ENCODE peak calls at places on chromosomes 4 and X, in four cellular contexts. M is WTC11, N is HepG2, C is K562. O is an unnamed sample.

GRCh38 chrX:118066867-118067515 is 49.6 kb downstream of the KLHL13 start:
- DNase-seq in N (no peak), M (no peak), C (no peak), O (no peak)

GRCh38 chrX:103254171-103254824 is 657 bp downstream of the TCEAL8 start:
- DNase-seq in C (peak), M (peak), N (peak), O (no peak)

GRCh38 chr4:98642991-98643426 is 15.4 kb downstream of the TSPAN5 start:
- DNase-seq in C (no peak), M (no peak), N (peak), O (peak)

GRCh38 chr4:149961876-149962597 is 116.2 kb upstream of the DCLK2 start:
- DNase-seq in N (no peak), C (no peak), M (no peak), O (no peak)

GRCh38 chr4:1532549-1533395 is 126.5 kb upstream of the NKX1-1 start:
- DNase-seq in M (no peak), C (no peak), N (no peak), O (no peak)

GRCh38 chr4:68724922-68725321 is 54.5 kb upstream of the UGT2B15 start:
- DNase-seq in M (no peak), C (no peak), N (no peak), O (no peak)

GRCh38 chr4:151801547-151802516 is 41.0 kb upstream of the GATB start:
- DNase-seq in N (peak), M (peak), C (peak), O (peak)

GRCh38 chr4:79049840-79050520 is 110.7 kb upstream of the PAQR3 start:
- DNase-seq in C (no peak), M (no peak), N (no peak), O (no peak)

GRCh38 chr4:100849319-100849718 is 331.5 kb upstream of the EMCN start:
- DNase-seq in C (no peak), N (no peak), M (no peak), O (no peak)

GRCh38 chr4:42750091-42750490 is 93.2 kb upstream of the ATP8A1 start:
- DNase-seq in N (no peak), C (no peak), M (no peak), O (no peak)

GRCh38 chr4:174578366-174578765 is 56.1 kb upstream of the HPGD start:
- DNase-seq in C (no peak), M (no peak), N (no peak), O (no peak)

GRCh38 chrX:132488092-132488749 is 617 bp downstream of the MBNL3 start:
- DNase-seq in M (no peak), C (no peak), N (no peak), O (no peak)

GRCh38 chrX:136196691-136197155 is 49.4 kb downstream of the FHL1 start:
- DNase-seq in C (no peak), M (no peak), N (no peak), O (no peak)

GRCh38 chrX:78314561-78314960 is 12.8 kb downstream of the CYSLTR1 start:
- DNase-seq in C (no peak), N (no peak), M (no peak), O (no peak)

GRCh38 chr4:118823471-118823870 is 12.5 kb downstream of the SEC24D start:
- DNase-seq in M (no peak), C (no peak), N (no peak), O (no peak)

GRCh38 chr4:8762951-8763735 is 108.5 kb downstream of the HMX1 start:
- DNase-seq in N (no peak), C (no peak), M (peak), O (no peak)

GRCh38 chrX:95764972-95765451 is 919.6 kb upstream of the DIAPH2 start:
- DNase-seq in M (no peak), C (no peak), N (peak), O (peak)

DNA sequence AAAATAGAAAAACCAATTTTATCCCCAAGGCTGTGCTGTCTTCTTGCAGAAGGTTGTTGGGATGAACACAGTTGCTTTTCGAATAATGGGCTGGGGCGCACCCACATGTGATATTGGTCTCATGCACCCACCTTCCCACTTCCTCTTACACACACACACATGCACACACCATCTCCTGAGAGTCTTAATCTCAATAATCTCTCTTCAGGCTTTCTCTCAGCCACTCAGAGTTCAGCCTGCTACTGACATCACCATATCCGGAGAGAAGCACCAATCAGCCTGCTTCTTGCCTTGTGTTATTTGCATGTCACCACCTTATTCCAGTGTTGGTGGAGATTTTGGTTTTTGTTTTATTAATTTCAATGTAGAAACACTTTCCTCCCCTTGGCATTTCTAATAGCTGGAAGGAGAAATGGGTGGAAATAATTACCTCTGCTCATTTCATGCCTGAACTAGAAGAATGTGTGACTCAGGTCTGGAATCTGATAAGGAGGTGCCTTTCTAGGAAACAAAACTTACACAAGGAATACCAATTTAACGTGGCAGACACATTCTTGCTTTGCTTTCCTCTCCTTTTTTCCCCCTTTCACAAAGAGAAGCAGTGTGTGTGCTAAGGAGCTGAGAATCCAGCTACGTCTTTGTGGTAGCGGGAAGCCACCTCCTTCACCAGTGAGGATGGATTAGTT is 400.2 kb downstream of the MID1IP1 start:
- DNase-seq in C (peak), N (no peak), M (no peak), O (no peak)
- TF ChIP-seq HMGXB4 in C (no peak), N (no peak), M (no peak), O (no peak)

DNA sequence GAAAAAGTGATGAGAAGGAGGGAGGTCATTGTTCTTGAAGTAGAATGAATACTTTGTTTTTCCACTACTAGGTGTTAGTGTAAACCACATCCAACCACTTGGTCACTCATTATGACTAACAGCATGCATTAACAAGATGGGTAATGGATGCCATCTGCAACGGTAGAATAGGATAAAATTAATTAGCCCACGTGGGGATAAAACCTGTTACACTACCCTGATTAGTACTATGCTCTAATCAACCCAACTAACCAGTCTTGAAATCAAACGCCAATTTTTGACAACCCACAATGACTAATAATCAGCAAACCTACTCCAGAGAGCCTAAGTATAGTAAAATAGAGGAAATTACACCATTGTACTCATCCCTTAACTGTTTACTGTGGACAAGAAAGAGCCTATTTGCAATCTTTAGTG is 93.4 kb upstream of the MCF2 start:
- DNase-seq in N (no peak), M (no peak), C (no peak), O (no peak)
- TF ChIP-seq HMGXB4 in N (no peak), M (no peak), C (no peak), O (no peak)

DNA sequence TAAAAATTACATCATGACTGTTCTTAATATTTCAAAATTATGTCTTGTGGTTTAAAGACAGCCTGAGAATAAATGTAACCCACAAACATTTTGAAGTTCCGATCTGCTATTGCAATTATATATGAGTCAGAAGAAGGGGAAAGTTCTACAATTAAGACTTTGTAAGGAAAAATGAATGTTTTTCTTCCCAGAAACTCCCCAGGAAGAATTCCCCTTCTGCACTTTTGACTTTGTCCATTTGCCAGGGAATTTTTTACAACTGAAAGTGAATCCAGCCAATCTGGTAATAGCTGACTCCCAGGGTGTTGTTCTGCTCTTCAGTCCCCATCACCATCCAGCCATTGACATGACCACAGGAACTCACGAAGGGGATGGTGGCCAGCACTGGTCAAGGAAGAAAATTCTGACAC is 61.6 kb upstream of the NOCT start:
- DNase-seq in N (no peak), C (no peak), M (no peak), O (no peak)
- TF ChIP-seq HMGXB4 in N (no peak), C (no peak), M (no peak), O (no peak)

DNA sequence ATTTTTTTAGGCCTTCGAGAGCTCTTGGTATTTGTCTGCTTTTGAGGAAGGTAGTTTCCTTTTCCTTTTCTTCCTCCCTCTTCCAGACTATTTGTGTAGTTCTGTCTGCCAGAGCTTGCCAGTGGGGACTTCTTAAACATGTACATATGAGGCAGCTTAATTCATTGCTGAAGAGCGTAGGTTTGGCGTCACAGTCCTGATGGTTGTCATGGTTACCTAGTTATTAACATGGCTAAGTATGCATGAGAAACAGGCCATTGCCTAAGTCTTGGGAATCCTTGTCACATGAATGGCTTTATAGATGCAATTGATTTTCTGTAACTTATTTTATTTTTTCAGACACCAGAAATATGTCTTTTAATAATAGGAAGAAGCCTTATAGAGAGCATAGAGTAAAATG is 48.5 kb upstream of the ARMCX2 start:
- DNase-seq in M (no peak), C (no peak), N (no peak), O (no peak)
- TF ChIP-seq HMGXB4 in M (no peak), C (no peak), N (no peak), O (no peak)

DNA sequence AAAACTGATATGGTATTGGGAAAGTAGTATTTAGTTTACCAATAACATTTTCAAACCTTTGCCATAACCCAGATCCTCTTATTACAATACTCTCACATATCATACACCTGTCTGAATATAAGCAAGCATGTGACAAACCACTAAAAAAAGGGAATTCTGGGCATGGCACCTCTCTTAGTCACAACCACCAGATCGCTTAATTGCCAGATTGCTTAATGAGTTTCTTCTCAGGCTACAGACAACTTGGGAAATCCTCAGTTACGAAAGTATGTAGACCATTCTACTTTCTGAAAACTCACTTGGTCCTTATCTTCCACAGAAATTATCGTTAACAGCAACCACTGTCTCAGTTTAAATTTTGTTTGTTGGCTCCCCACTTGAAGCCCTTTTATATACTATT is 2.1 kb downstream of the NAF1 start:
- DNase-seq in C (no peak), M (no peak), N (no peak), O (no peak)
- TF ChIP-seq HMGXB4 in C (no peak), M (no peak), N (no peak), O (no peak)

GRCh38 chr4:17356926-17357325 is 155.0 kb downstream of the QDPR start:
- DNase-seq in M (no peak), C (no peak), N (no peak), O (no peak)
- TF ChIP-seq HMGXB4 in M (no peak), C (no peak), N (no peak), O (no peak)

GRCh38 chrX:153926863-153927685 is 1.0 kb upstream of the ARHGAP4 start:
- DNase-seq in N (peak), C (peak), M (no peak), O (no peak)

GRCh38 chrX:153927686-153927935 is 1.5 kb upstream of the ARHGAP4 start:
- DNase-seq in M (no peak), N (no peak), C (no peak), O (peak)

GRCh38 chrX:153926594-153926862 is 464 bp upstream of the ARHGAP4 start:
- DNase-seq in N (no peak), C (no peak), M (peak), O (no peak)

GRCh38 chrX:153925387-153925738 is 701 bp downstream of the ARHGAP4 start:
- DNase-seq in C (no peak), M (no peak), N (no peak), O (no peak)

GRCh38 chrX:153925739-153926593 is at the start of gene ARHGAP4:
- DNase-seq in M (peak), C (peak), N (no peak), O (no peak)
- TF ChIP-seq HMGXB4 in M (no peak), C (no peak), N (no peak), O (no peak)

GRCh38 chrX:16552546-16552945 is 97.4 kb upstream of the S100G start:
- DNase-seq in M (no peak), C (no peak), N (no peak), O (no peak)
- TF ChIP-seq HMGXB4 in M (no peak), C (no peak), N (no peak), O (no peak)

DNA sequence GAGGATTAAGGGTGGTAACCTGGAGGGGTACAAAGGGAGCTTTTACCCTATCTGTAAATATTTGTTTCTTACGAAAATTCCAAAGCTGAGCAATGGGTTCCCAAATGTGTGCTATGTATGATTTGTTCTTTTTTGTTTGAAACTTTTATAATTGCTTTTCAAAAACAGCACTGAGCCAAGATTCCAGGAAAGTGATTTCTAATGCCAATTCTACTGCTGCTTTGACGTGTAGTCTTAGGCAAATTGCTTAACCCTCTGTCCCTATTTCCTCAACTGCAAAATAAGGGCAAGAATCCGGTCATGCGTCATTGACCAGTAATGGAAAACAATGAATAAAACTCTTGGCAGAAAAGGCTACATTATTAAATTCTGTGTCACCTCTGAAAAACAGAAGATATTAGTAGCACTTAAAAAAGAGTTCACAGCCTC is 454.7 kb downstream of the IL15 start:
- DNase-seq in C (no peak), N (no peak), M (no peak), O (peak)
- TF ChIP-seq HMGXB4 in C (no peak), N (no peak), M (no peak), O (no peak)

O was measured in A549.